ENCODE peak calls at places on chromosomes 1 and 21, in four cellular contexts. Y, Q, N and C are unnamed samples.

GRCh38 chr1:181318858-181319235 is 164.5 kb upstream of the CACNA1E start:
- DNase-seq in Y (no peak), Q (peak; percentile 4), N (no peak), C (no peak)

GRCh38 chr1:240194120-240194519 is 102.4 kb downstream of the FMN2 start:
- DNase-seq in Y (no peak), Q (peak; percentile 74), N (no peak), C (no peak)

GRCh38 chr1:185690527-185690926 is 43.7 kb upstream of the HMCN1 start:
- DNase-seq in Y (no peak), Q (no peak), N (no peak), C (no peak)

GRCh38 chr1:27966402-27967105 is 6.8 kb downstream of the XKR8 start:
- DNase-seq in Y (no peak), Q (no peak), N (peak; percentile 19), C (peak; percentile 31)

GRCh38 chr1:118335372-118335771 is 150.3 kb upstream of the SPAG17 start:
- DNase-seq in Y (peak; percentile 10), Q (peak; percentile 27), N (no peak), C (no peak)

GRCh38 chr1:68703921-68704354 is 207.1 kb upstream of the DEPDC1 start:
- DNase-seq in Y (peak; percentile 8), Q (no peak), N (no peak), C (peak; percentile 50)

GRCh38 chr1:180837025-180837424 is 75.7 kb upstream of the KIAA1614 start:
- DNase-seq in Y (no peak), Q (no peak), N (no peak), C (no peak)

GRCh38 chr1:25724201-25724600 is 75.8 kb upstream of the SELENON start:
- DNase-seq in Y (peak; percentile 62), Q (no peak), N (no peak), C (no peak)

GRCh38 chr1:66176828-66177227 is 357.1 kb upstream of the SGIP1 start:
- DNase-seq in Y (no peak), Q (no peak), N (no peak), C (no peak)

GRCh38 chr1:64962447-64962846 is 3.9 kb downstream of the JAK1 start:
- DNase-seq in Y (no peak), Q (no peak), N (no peak), C (no peak)

GRCh38 chr1:22350171-22350961 is 101.3 kb upstream of the ZBTB40 start:
- DNase-seq in Y (no peak), Q (no peak), N (no peak), C (no peak)

GRCh38 chr1:1631793-1632420 is at the start of gene MMP23B:
- DNase-seq in Y (no peak), Q (no peak), N (no peak), C (no peak)

GRCh38 chr1:220498188-220498587 is 29.7 kb upstream of the MARK1 start:
- DNase-seq in Y (peak; percentile 40), Q (no peak), N (no peak), C (peak; percentile 68)

GRCh38 chr1:95278173-95278988 is 44.4 kb downstream of the RWDD3 start:
- DNase-seq in Y (no peak), Q (no peak), N (no peak), C (no peak)

GRCh38 chr1:112905420-112906154 is 50.4 kb downstream of the SLC16A1 start:
- DNase-seq in Y (no peak), Q (no peak), N (no peak), C (no peak)

GRCh38 chr1:39895731-39896480 is 5.8 kb downstream of the MYCL start:
- DNase-seq in Y (no peak), Q (no peak), N (no peak), C (no peak)

GRCh38 chr1:71089536-71090270 is 8.9 kb upstream of the ZRANB2 start:
- DNase-seq in Y (no peak), Q (peak; percentile 69), N (no peak), C (peak; percentile 20)

GRCh38 chr1:24082372-24082771 is 29.6 kb downstream of the MYOM3 start:
- DNase-seq in Y (no peak), Q (no peak), N (no peak), C (no peak)

GRCh38 chr1:226083303-226084101 is 21.0 kb downstream of the H3-3A start:
- DNase-seq in Y (no peak), Q (peak; percentile 60), N (peak; percentile 48), C (peak; percentile 98)

GRCh38 chr21:32329776-32330175 is 31.1 kb downstream of the MRAP start:
- DNase-seq in Y (no peak), Q (peak; percentile 62), N (no peak), C (no peak)

GRCh38 chr1:247748041-247748440 is at the start of gene OR14A2:
- DNase-seq in Y (no peak), Q (no peak), N (no peak), C (no peak)

GRCh38 chr1:7026188-7026587 is 240.9 kb downstream of the CAMTA1 start:
- DNase-seq in Y (peak; percentile 26), Q (no peak), N (no peak), C (peak; percentile 88)

GRCh38 chr1:95622609-95623008 is 388.6 kb downstream of the RWDD3 start:
- DNase-seq in Y (no peak), Q (no peak), N (no peak), C (no peak)

GRCh38 chr1:65177457-65177856 is 29.5 kb downstream of the AK4 start:
- DNase-seq in Y (peak; percentile 56), Q (peak; percentile 68), N (peak; percentile 67), C (peak; percentile 92)

GRCh38 chr1:64540265-64540791 is 70.4 kb downstream of the CACHD1 start:
- DNase-seq in Y (no peak), Q (no peak), N (no peak), C (no peak)

GRCh38 chr1:64934115-64934880 is 32.1 kb downstream of the JAK1 start:
- DNase-seq in Y (no peak), Q (peak; percentile 82), N (no peak), C (peak; percentile 28)

GRCh38 chr21:35648512-35648911 is 411.8 kb downstream of the SETD4 start:
- DNase-seq in Y (no peak), Q (no peak), N (no peak), C (no peak)

GRCh38 chr1:92446546-92446945 is 40.2 kb downstream of the GFI1 start:
- DNase-seq in Y (no peak), Q (peak; percentile 84), N (no peak), C (no peak)

GRCh38 chr1:64471724-64472276 is 1.9 kb downstream of the CACHD1 start:
- DNase-seq in Y (no peak), Q (peak; percentile 33), N (no peak), C (no peak)

GRCh38 chr1:103492003-103492665 is 33.4 kb upstream of the RNPC3 start:
- DNase-seq in Y (no peak), Q (no peak), N (no peak), C (no peak)

GRCh38 chr21:45319461-45320211 is 31.9 kb upstream of the POFUT2 start:
- DNase-seq in Y (no peak), Q (peak; percentile 77), N (no peak), C (no peak)

GRCh38 chr1:67755160-67755559 is 70.2 kb downstream of the GADD45A start:
- DNase-seq in Y (no peak), Q (no peak), N (no peak), C (no peak)

GRCh38 chr1:37186246-37186756 is 152.0 kb upstream of the GRIK3 start:
- DNase-seq in Y (no peak), Q (no peak), N (no peak), C (no peak)
- H3K27ac ChIP-seq in Y (no peak overlapping the region), Q (no peak overlapping the region), N (no peak overlapping the region), C (no peak overlapping the region)

GRCh38 chr1:202659541-202659940 is 50.7 kb downstream of the SYT2 start:
- DNase-seq in Y (no peak), Q (no peak), N (no peak), C (no peak)
- H3K27ac ChIP-seq in Y (no peak overlapping the region), Q (no peak overlapping the region), N (no peak overlapping the region), C (no peak overlapping the region)

GRCh38 chr1:54177726-54178125 is 22.1 kb downstream of the CYB5RL start:
- DNase-seq in Y (no peak), Q (no peak), N (no peak), C (no peak)

GRCh38 chr1:54186056-54186455 is 13.8 kb downstream of the CYB5RL start:
- DNase-seq in Y (no peak), Q (no peak), N (no peak), C (no peak)

GRCh38 chr1:54176621-54177327 is 23.1 kb downstream of the CYB5RL start:
- DNase-seq in Y (no peak), Q (no peak), N (no peak), C (no peak)

GRCh38 chr1:54178296-54179070 is 21.3 kb downstream of the CYB5RL start:
- DNase-seq in Y (no peak), Q (no peak), N (no peak), C (no peak)

GRCh38 chr1:54180666-54181360 is 19.0 kb downstream of the CYB5RL start:
- DNase-seq in Y (no peak), Q (no peak), N (no peak), C (no peak)
- H3K27ac ChIP-seq in Y (no peak overlapping the region), Q (no peak overlapping the region), N (no peak overlapping the region), C (no peak overlapping the region)

GRCh38 chr1:10703702-10704101 is 92.7 kb downstream of the CASZ1 start:
- DNase-seq in Y (no peak), Q (no peak), N (no peak), C (no peak)

GRCh38 chr1:10701145-10701544 is 95.3 kb downstream of the CASZ1 start:
- DNase-seq in Y (no peak), Q (no peak), N (no peak), C (no peak)

GRCh38 chr1:10706514-10706913 is 89.9 kb downstream of the CASZ1 start:
- DNase-seq in Y (no peak), Q (no peak), N (no peak), C (no peak)

GRCh38 chr1:10705953-10706352 is 90.5 kb downstream of the CASZ1 start:
- DNase-seq in Y (no peak), Q (no peak), N (no peak), C (no peak)

DNA sequence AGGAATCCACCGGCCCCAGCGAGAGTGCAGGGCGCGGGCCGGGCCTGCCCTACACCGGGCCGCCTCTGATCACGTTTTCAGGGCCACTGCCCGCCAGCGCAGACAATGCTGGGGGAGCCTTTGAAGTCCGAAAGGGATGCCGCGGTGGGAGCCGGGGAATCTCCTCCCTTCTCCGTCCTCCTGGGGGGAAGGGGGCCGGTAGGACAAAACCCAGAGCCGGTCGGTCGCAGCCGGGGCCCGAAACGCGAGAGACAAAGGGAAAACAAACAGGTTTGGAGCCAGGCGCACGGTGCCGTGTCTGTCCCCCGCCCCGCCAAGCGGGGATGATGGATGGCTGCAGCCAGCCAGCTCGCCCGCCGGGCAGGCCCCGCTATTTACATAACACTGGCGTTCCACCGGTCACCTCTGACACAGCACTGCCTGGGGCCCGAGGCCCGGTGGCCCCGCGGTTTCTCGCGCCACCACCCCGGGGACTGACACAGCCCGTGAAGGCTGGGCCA is 92.0 kb downstream of the CASZ1 start:
- DNase-seq in Y (no peak), Q (no peak), N (no peak), C (no peak)
- H3K27ac ChIP-seq in Y (no peak overlapping the region), Q (no peak overlapping the region), N (no peak overlapping the region), C (no peak overlapping the region)